ENCODE peak calls at places on chromosomes 4 and X, in six cellular contexts. One of them, this sample, is unnamed.

GRCh38 chr4:76550966-76551780 is 116.1 kb downstream of the SHROOM3 start:
- DNase-seq in foreskin fibroblast: no peak
- DNase-seq in thoracic aorta: no peak
- DNase-seq in hepatocyte: no peak
- DNase-seq in spleen: no peak
- DNase-seq in tibial artery: no peak
- DNase-seq in this sample: no peak

GRCh38 chr4:188444500-188444899 is 305.3 kb downstream of the TRIML1 start:
- DNase-seq in foreskin fibroblast: no peak
- DNase-seq in thoracic aorta: no peak
- DNase-seq in hepatocyte: no peak
- DNase-seq in spleen: no peak
- DNase-seq in tibial artery: no peak
- DNase-seq in this sample: no peak

GRCh38 chrX:2685886-2686285 is 5.2 kb upstream of the CD99 start:
- DNase-seq in foreskin fibroblast: no peak
- DNase-seq in thoracic aorta: no peak
- DNase-seq in hepatocyte: no peak
- DNase-seq in spleen: no peak
- DNase-seq in tibial artery: no peak
- DNase-seq in this sample: no peak

GRCh38 chr4:128635939-128636551 is 173.5 kb upstream of the JADE1 start:
- DNase-seq in foreskin fibroblast: peak
- DNase-seq in thoracic aorta: no peak
- DNase-seq in hepatocyte: no peak
- DNase-seq in spleen: no peak
- DNase-seq in tibial artery: no peak
- DNase-seq in this sample: no peak

GRCh38 chrX:105821471-105822081 is 763 bp upstream of the NRK start:
- DNase-seq in foreskin fibroblast: peak
- DNase-seq in thoracic aorta: no peak
- DNase-seq in hepatocyte: peak
- DNase-seq in spleen: peak
- DNase-seq in tibial artery: no peak
- DNase-seq in this sample: no peak

GRCh38 chr4:177404342-177404741 is 37.9 kb downstream of the AGA start:
- DNase-seq in foreskin fibroblast: no peak
- DNase-seq in thoracic aorta: no peak
- DNase-seq in hepatocyte: no peak
- DNase-seq in spleen: no peak
- DNase-seq in tibial artery: no peak
- DNase-seq in this sample: no peak

GRCh38 chr4:102868153-102868781 is 525 bp upstream of the CISD2 start:
- DNase-seq in foreskin fibroblast: no peak
- DNase-seq in thoracic aorta: no peak
- DNase-seq in hepatocyte: no peak
- DNase-seq in spleen: peak
- DNase-seq in tibial artery: peak
- DNase-seq in this sample: no peak

GRCh38 chr4:47801481-47802002 is 36.3 kb downstream of the CORIN start:
- DNase-seq in foreskin fibroblast: no peak
- DNase-seq in thoracic aorta: no peak
- DNase-seq in hepatocyte: no peak
- DNase-seq in spleen: peak
- DNase-seq in tibial artery: no peak
- DNase-seq in this sample: no peak

GRCh38 chrX:30702736-30703135 is 49.5 kb downstream of the GK start:
- DNase-seq in foreskin fibroblast: peak
- DNase-seq in thoracic aorta: no peak
- DNase-seq in hepatocyte: no peak
- DNase-seq in spleen: no peak
- DNase-seq in tibial artery: no peak
- DNase-seq in this sample: peak

GRCh38 chr4:112145820-112146813 is 863 bp downstream of the FAM241A start:
- DNase-seq in foreskin fibroblast: peak
- DNase-seq in thoracic aorta: no peak
- DNase-seq in hepatocyte: peak
- DNase-seq in spleen: peak
- DNase-seq in tibial artery: peak
- DNase-seq in this sample: no peak

GRCh38 chr4:187268940-187269339 is 545.3 kb upstream of the FAT1 start:
- DNase-seq in foreskin fibroblast: peak
- DNase-seq in thoracic aorta: no peak
- DNase-seq in hepatocyte: peak
- DNase-seq in spleen: no peak
- DNase-seq in tibial artery: no peak
- DNase-seq in this sample: peak

GRCh38 chr4:184370711-184371389 is 103.5 kb downstream of the IRF2 start:
- DNase-seq in foreskin fibroblast: peak
- DNase-seq in thoracic aorta: no peak
- DNase-seq in hepatocyte: no peak
- DNase-seq in spleen: no peak
- DNase-seq in tibial artery: no peak
- DNase-seq in this sample: no peak

GRCh38 chrX:46165411-46165810 is 379.8 kb downstream of the ZNF674 start:
- DNase-seq in foreskin fibroblast: peak
- DNase-seq in thoracic aorta: no peak
- DNase-seq in hepatocyte: no peak
- DNase-seq in spleen: no peak
- DNase-seq in tibial artery: no peak
- DNase-seq in this sample: no peak

GRCh38 chrX:989959-990510 is 222.4 kb downstream of the CRLF2 start:
- DNase-seq in foreskin fibroblast: peak
- DNase-seq in thoracic aorta: no peak
- DNase-seq in hepatocyte: peak
- DNase-seq in spleen: peak
- DNase-seq in tibial artery: no peak
- DNase-seq in this sample: peak

GRCh38 chr4:118881512-118882146 is 7.0 kb upstream of the SYNPO2 start:
- DNase-seq in foreskin fibroblast: no peak
- DNase-seq in thoracic aorta: no peak
- DNase-seq in hepatocyte: no peak
- DNase-seq in spleen: no peak
- DNase-seq in tibial artery: no peak
- DNase-seq in this sample: no peak

GRCh38 chr4:169263791-169264392 is 6.9 kb downstream of the SH3RF1 start:
- DNase-seq in foreskin fibroblast: no peak
- DNase-seq in thoracic aorta: no peak
- DNase-seq in hepatocyte: no peak
- DNase-seq in spleen: no peak
- DNase-seq in tibial artery: peak
- DNase-seq in this sample: no peak

GRCh38 chr4:54226399-54227260 is 2.5 kb upstream of the PDGFRA start:
- DNase-seq in foreskin fibroblast: peak
- DNase-seq in thoracic aorta: no peak
- DNase-seq in hepatocyte: peak
- DNase-seq in spleen: peak
- DNase-seq in tibial artery: peak
- DNase-seq in this sample: no peak

GRCh38 chrX:37380256-37380655 is 31.1 kb downstream of the PRRG1 start:
- DNase-seq in foreskin fibroblast: no peak
- DNase-seq in thoracic aorta: no peak
- DNase-seq in hepatocyte: no peak
- DNase-seq in spleen: no peak
- DNase-seq in tibial artery: no peak
- DNase-seq in this sample: no peak

GRCh38 chr4:160034501-160034900 is 931.6 kb downstream of the RAPGEF2 start:
- DNase-seq in foreskin fibroblast: no peak
- DNase-seq in thoracic aorta: no peak
- DNase-seq in hepatocyte: no peak
- DNase-seq in spleen: no peak
- DNase-seq in tibial artery: no peak
- DNase-seq in this sample: no peak

GRCh38 chrX:40015693-40016092 is 82.1 kb downstream of the BCOR start:
- DNase-seq in foreskin fibroblast: no peak
- DNase-seq in thoracic aorta: no peak
- DNase-seq in hepatocyte: no peak
- DNase-seq in spleen: no peak
- DNase-seq in tibial artery: no peak
- DNase-seq in this sample: no peak

GRCh38 chr4:147289181-147289580 is 191.7 kb upstream of the EDNRA start:
- DNase-seq in foreskin fibroblast: peak
- DNase-seq in thoracic aorta: no peak
- DNase-seq in hepatocyte: no peak
- DNase-seq in spleen: no peak
- DNase-seq in tibial artery: no peak
- DNase-seq in this sample: no peak

DNA sequence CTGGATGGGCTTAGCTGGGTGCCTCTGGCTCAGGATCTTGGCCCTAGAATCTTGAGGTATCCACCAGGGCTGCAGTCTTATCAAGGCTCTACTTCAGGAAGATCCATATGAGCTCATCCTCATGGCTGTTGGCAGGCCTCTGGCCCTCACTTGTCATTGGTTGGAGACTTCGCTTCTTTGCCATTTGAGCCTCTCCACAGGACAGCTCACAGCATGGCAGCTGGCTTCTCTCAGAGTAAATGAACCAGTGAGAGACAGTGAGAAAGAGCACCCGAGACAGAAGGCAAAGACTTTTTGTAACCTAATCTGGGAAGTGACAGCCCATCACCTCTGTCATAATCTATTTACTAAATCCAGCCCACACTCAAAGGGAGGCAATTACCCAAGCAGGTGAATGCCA is 236.8 kb downstream of the GPAT3 start:
- DNase-seq in foreskin fibroblast: no peak
- DNase-seq in thoracic aorta: no peak
- DNase-seq in hepatocyte: no peak
- DNase-seq in spleen: no peak
- DNase-seq in tibial artery: no peak
- DNase-seq in this sample: no peak
- TF ChIP-seq CTCF in foreskin fibroblast: no peak
- TF ChIP-seq CTCF in thoracic aorta: no peak
- TF ChIP-seq CTCF in hepatocyte: no peak
- TF ChIP-seq CTCF in spleen: no peak
- TF ChIP-seq CTCF in tibial artery: no peak
- TF ChIP-seq CTCF in this sample: no peak

GRCh38 chr4:87391783-87392054 is 731 bp upstream of the HSD17B11 start:
- DNase-seq in foreskin fibroblast: no peak
- DNase-seq in thoracic aorta: no peak
- DNase-seq in hepatocyte: no peak
- DNase-seq in spleen: no peak
- DNase-seq in tibial artery: no peak
- DNase-seq in this sample: no peak

GRCh38 chr4:87387237-87387636 is 3.8 kb downstream of the HSD17B11 start:
- DNase-seq in foreskin fibroblast: no peak
- DNase-seq in thoracic aorta: no peak
- DNase-seq in hepatocyte: no peak
- DNase-seq in spleen: no peak
- DNase-seq in tibial artery: no peak
- DNase-seq in this sample: no peak

GRCh38 chr4:87390931-87391782 is at the start of gene HSD17B11:
- DNase-seq in foreskin fibroblast: peak
- DNase-seq in thoracic aorta: peak
- DNase-seq in hepatocyte: peak
- DNase-seq in spleen: peak
- DNase-seq in tibial artery: peak
- DNase-seq in this sample: peak

GRCh38 chr4:87392183-87392582 is 1.2 kb upstream of the HSD17B11 start:
- DNase-seq in foreskin fibroblast: no peak
- DNase-seq in thoracic aorta: no peak
- DNase-seq in hepatocyte: no peak
- DNase-seq in spleen: no peak
- DNase-seq in tibial artery: no peak
- DNase-seq in this sample: no peak
- H3K4me3 ChIP-seq in foreskin fibroblast: no peak
- H3K4me3 ChIP-seq in thoracic aorta: peak
- H3K4me3 ChIP-seq in hepatocyte: no peak
- H3K4me3 ChIP-seq in spleen: peak
- H3K4me3 ChIP-seq in tibial artery: peak
- H3K4me3 ChIP-seq in this sample: no peak

DNA sequence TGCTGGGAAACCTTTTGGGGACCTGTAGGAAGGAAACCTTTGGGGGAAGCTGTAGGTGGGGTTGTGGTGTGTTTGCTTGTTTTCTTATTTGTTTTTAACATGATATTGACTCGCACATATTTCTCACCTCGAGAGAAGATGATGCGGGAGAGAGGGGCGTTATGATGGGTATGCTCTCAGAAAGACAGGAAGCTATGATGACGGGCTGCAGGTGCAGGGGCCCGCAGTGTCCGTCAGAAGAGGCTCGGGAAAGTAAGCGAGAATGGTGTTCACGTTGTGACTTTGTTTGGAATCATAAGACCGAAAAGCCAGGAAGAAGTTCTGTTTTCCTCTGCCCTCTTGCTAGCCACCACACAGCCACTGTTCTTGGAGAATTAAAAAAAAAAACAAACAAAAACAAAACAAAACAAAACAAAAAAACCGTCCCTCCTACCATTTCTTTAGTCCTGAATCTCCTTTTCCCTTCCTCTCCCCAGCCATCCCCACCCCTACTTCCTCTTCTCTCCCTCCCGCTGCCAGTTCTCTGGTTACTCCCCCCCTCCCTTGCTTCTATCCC is 369 bp upstream of the BMP3 start:
- DNase-seq in foreskin fibroblast: no peak
- DNase-seq in thoracic aorta: no peak
- DNase-seq in hepatocyte: no peak
- DNase-seq in spleen: no peak
- DNase-seq in tibial artery: no peak
- DNase-seq in this sample: no peak
- TF ChIP-seq CTCF in foreskin fibroblast: no peak
- TF ChIP-seq CTCF in thoracic aorta: no peak
- TF ChIP-seq CTCF in hepatocyte: no peak
- TF ChIP-seq CTCF in spleen: no peak
- TF ChIP-seq CTCF in tibial artery: no peak
- TF ChIP-seq CTCF in this sample: no peak

DNA sequence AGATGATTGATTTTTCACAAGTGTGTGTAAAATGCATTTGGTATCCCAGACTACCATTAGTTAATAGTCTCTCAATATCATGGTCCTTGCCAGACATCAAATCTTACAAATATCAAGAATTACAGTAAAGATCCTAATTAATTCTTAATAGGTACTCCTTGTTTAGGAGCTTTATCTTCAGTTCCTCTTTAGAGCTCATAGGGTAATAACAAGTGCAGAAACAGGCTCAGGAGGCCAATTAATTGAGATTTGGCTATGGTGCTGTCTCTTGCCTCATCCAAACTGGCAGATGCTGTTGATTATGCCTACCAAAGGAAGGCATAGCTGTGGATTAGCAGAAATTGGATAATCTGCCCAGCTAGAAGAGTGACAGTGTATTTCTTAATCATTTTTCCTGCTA is 6.9 kb downstream of the MTMR1 start:
- DNase-seq in foreskin fibroblast: no peak
- DNase-seq in thoracic aorta: no peak
- DNase-seq in hepatocyte: no peak
- DNase-seq in spleen: no peak
- DNase-seq in tibial artery: no peak
- DNase-seq in this sample: no peak
- H3K4me3 ChIP-seq in foreskin fibroblast: no peak
- H3K4me3 ChIP-seq in thoracic aorta: no peak
- H3K4me3 ChIP-seq in hepatocyte: no peak
- H3K4me3 ChIP-seq in spleen: no peak
- H3K4me3 ChIP-seq in tibial artery: no peak
- H3K4me3 ChIP-seq in this sample: no peak

This sample was measured in BJ.